ENCODE peak calls at places on chromosomes 6 and 20, in five cellular contexts. E is mammary epithelial cell, O is neural crest cell, J is heart left ventricle, K is astrocyte of the cerebellum. P is an unnamed sample.

GRCh38 chr6:52063584-52064400 is 23.6 kb downstream of the PKHD1 start:
- DNase-seq in E (peak), O (peak), J (no peak), K (no peak), P (no peak)

GRCh38 chr20:60238992-60239655 is 280.9 kb downstream of the CDH26 start:
- DNase-seq in E (no peak), O (no peak), J (no peak), K (peak), P (no peak)

GRCh38 chr6:82364087-82365010 is 732 bp downstream of the TPBG start:
- DNase-seq in E (peak), O (peak), J (peak), K (no peak), P (no peak)

GRCh38 chr6:111793711-111794111 is 79.5 kb downstream of the FYN start:
- DNase-seq in E (no peak), O (no peak), J (no peak), K (no peak), P (no peak)

GRCh38 chr20:58150772-58151171 is 77.7 kb downstream of the ANKRD60 start:
- DNase-seq in E (no peak), O (no peak), J (no peak), K (no peak), P (no peak)

GRCh38 chr6:150016324-150017185 is 8.8 kb downstream of the RAET1L start:
- DNase-seq in E (peak), O (peak), J (peak), K (peak), P (no peak)

GRCh38 chr20:62794007-62794724 is 2.1 kb upstream of the MRGBP start:
- DNase-seq in E (peak), O (peak), J (peak), K (peak), P (peak)

GRCh38 chr20:43477193-43477592 is 19.5 kb downstream of the SRSF6 start:
- DNase-seq in E (no peak), O (no peak), J (no peak), K (no peak), P (no peak)

GRCh38 chr20:32969356-32970114 is 34.7 kb downstream of the SUN5 start:
- DNase-seq in E (no peak), O (no peak), J (no peak), K (no peak), P (no peak)

GRCh38 chr6:16949696-16950095 is 152.2 kb upstream of the STMND1 start:
- DNase-seq in E (no peak), O (no peak), J (no peak), K (peak), P (no peak)

GRCh38 chr6:103687430-103687829 is 1172.3 kb downstream of the HACE1 start:
- DNase-seq in E (no peak), O (no peak), J (no peak), K (no peak), P (no peak)

GRCh38 chr6:50850223-50850751 is 31.6 kb downstream of the TFAP2B start:
- DNase-seq in E (peak), O (no peak), J (no peak), K (no peak), P (no peak)

GRCh38 chr20:31663838-31664695 is 26.4 kb downstream of the COX4I2 start:
- DNase-seq in E (no peak), O (no peak), J (no peak), K (no peak), P (no peak)

GRCh38 chr6:10138917-10139316 is 276.0 kb downstream of the TFAP2A start:
- DNase-seq in E (peak), O (no peak), J (no peak), K (no peak), P (peak)

GRCh38 chr20:3744806-3745685 is 12.6 kb downstream of the HSPA12B start:
- DNase-seq in E (peak), O (peak), J (peak), K (peak), P (peak)

GRCh38 chr6:142304241-142304640 is 2.4 kb downstream of the ADGRG6 start:
- DNase-seq in E (no peak), O (no peak), J (no peak), K (no peak), P (no peak)
- TF ChIP-seq CTCF in E (no peak), O (no peak), J (no peak), K (no peak), P (no peak)

GRCh38 chr6:143674466-143675114 is 3.2 kb upstream of the PHACTR2 start:
- DNase-seq in E (no peak), O (no peak), J (peak), K (no peak), P (no peak)

GRCh38 chr6:143673638-143674037 is 4.1 kb upstream of the PHACTR2 start:
- DNase-seq in E (peak), O (no peak), J (no peak), K (peak), P (peak)

GRCh38 chr6:143676437-143677045 is 1.2 kb upstream of the PHACTR2 start:
- DNase-seq in E (no peak), O (no peak), J (no peak), K (no peak), P (no peak)

GRCh38 chr6:143675946-143676345 is 1.8 kb upstream of the PHACTR2 start:
- DNase-seq in E (no peak), O (no peak), J (no peak), K (no peak), P (peak)

GRCh38 chr6:143675327-143675900 is 2.4 kb upstream of the PHACTR2 start:
- DNase-seq in E (no peak), O (no peak), J (no peak), K (no peak), P (no peak)
- TF ChIP-seq CTCF in E (no peak), O (no peak), J (no peak), K (no peak), P (no peak)

GRCh38 chr6:11722805-11723631 is 55.6 kb downstream of the ADTRP start:
- DNase-seq in E (no peak), O (no peak), J (no peak), K (no peak), P (no peak)

GRCh38 chr6:11718031-11718430 is 60.6 kb downstream of the ADTRP start:
- DNase-seq in E (no peak), O (no peak), J (no peak), K (no peak), P (no peak)

GRCh38 chr6:11718461-11718860 is 60.1 kb downstream of the ADTRP start:
- DNase-seq in E (no peak), O (no peak), J (no peak), K (no peak), P (no peak)

GRCh38 chr6:11727356-11727755 is 51.2 kb downstream of the ADTRP start:
- DNase-seq in E (no peak), O (no peak), J (no peak), K (no peak), P (no peak)

DNA sequence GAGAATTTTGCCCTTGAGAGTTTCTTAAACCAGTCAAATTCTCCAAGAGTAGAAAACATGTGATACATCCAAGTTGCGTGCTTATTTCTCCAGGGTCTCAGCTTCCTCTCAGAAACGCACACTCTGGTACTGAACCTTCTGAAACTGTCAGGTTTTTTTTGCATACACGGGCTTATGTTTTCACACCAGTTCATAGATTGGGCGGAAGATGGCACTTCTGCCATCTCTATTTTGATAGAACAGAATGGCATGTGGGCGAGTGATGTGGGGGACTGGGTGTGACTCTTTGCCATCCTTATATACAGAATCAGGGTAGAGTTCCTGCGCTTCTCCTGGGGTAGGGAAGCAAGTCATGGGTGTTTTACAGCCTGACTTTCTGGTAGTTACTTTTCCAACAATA is 56.4 kb downstream of the ADTRP start:
- DNase-seq in E (no peak), O (no peak), J (no peak), K (no peak), P (no peak)
- TF ChIP-seq CTCF in E (no peak), O (no peak), J (no peak), K (no peak), P (no peak)

GRCh38 chr20:9617940-9618339 is 103.5 kb downstream of the LAMP5 start:
- DNase-seq in E (peak), O (no peak), J (no peak), K (peak), P (no peak)
- TF ChIP-seq CTCF in E (peak), O (peak), J (peak), K (peak), P (peak)